ENCODE peak calls at places on chromosomes 3 and 15, in eight cellular contexts. B is body of pancreas, Z is NCI-H1092, K is left colon, A is nucleus accumbens, W is SK-N-SH, O is ELR, L is amniotic stem cell. I is an unnamed sample.

GRCh38 chr3:148727242-148727641 is 29.5 kb downstream of the AGTR1 start:
- DNase-seq in A (no peak), Z (peak; percentile 10), W (peak; percentile 66), O (peak; percentile 52), L (no peak), K (no peak), B (peak; percentile 70), I (no peak)

GRCh38 chr15:70091649-70092461 is 5.9 kb downstream of the TLE3 start:
- DNase-seq in L (no peak), B (no peak), K (no peak), Z (peak; percentile 65), W (peak; percentile 81), O (no peak), A (no peak), I (no peak)

GRCh38 chr15:73753250-73754130 is at the start of gene INSYN1:
- DNase-seq in W (peak; percentile 80), Z (no peak), L (no peak), A (no peak), B (peak; percentile 32), K (no peak), O (peak; percentile 18), I (no peak)

GRCh38 chr3:195187609-195188529 is 83.1 kb downstream of the XXYLT1 start:
- DNase-seq in L (peak; percentile 10), B (no peak), A (no peak), K (no peak), Z (no peak), W (no peak), O (no peak), I (no peak)

GRCh38 chr3:10753964-10754363 is 62.1 kb upstream of the SLC6A11 start:
- DNase-seq in Z (no peak), K (no peak), W (no peak), B (no peak), A (no peak), O (peak; percentile 46), L (no peak), I (no peak)

GRCh38 chr3:47096955-47097354 is 67.0 kb downstream of the SETD2 start:
- DNase-seq in L (no peak), W (no peak), K (no peak), B (no peak), Z (no peak), O (peak; percentile 82), A (no peak), I (peak; percentile 65)

GRCh38 chr3:37770938-37771918 is 90.5 kb upstream of the CTDSPL start:
- DNase-seq in A (no peak), Z (no peak), B (peak; percentile 61), O (no peak), L (no peak), W (peak; percentile 41), K (no peak), I (no peak)

GRCh38 chr3:173660645-173661299 is 263.2 kb downstream of the NLGN1 start:
- DNase-seq in Z (peak; percentile 6), A (no peak), W (no peak), L (no peak), B (no peak), O (peak; percentile 73), K (no peak), I (peak; percentile 35)

GRCh38 chr3:127815641-127816605 is 6.4 kb downstream of the MGLL start:
- DNase-seq in L (no peak), W (no peak), Z (no peak), K (peak; percentile 90), A (no peak), O (no peak), B (no peak), I (no peak)

GRCh38 chr15:71162309-71162708 is 47.0 kb downstream of the THSD4 start:
- DNase-seq in O (no peak), W (no peak), A (no peak), B (no peak), L (no peak), K (no peak), Z (no peak), I (no peak)

GRCh38 chr3:150635076-150635475 is 32.0 kb downstream of the SELENOT start:
- DNase-seq in B (no peak), Z (no peak), W (no peak), L (no peak), O (no peak), A (no peak), K (no peak), I (no peak)

GRCh38 chr15:58522865-58523264 is 91.1 kb downstream of the LIPC start:
- DNase-seq in O (no peak), K (no peak), Z (no peak), A (peak; percentile 50), L (no peak), B (no peak), W (no peak), I (no peak)

GRCh38 chr3:72187131-72187530 is 402.2 kb upstream of the PROK2 start:
- DNase-seq in L (no peak), A (no peak), O (no peak), K (no peak), W (no peak), B (no peak), Z (no peak), I (no peak)

GRCh38 chr3:106299300-106300098 is 430.7 kb upstream of the CBLB start:
- DNase-seq in W (no peak), A (no peak), L (no peak), B (no peak), Z (no peak), O (peak; percentile 48), K (no peak), I (peak; percentile 3)

GRCh38 chr15:47402829-47403228 is 314.5 kb upstream of the SEMA6D start:
- DNase-seq in L (no peak), W (no peak), B (no peak), O (no peak), A (no peak), Z (no peak), K (no peak), I (no peak)

GRCh38 chr3:26015752-26016151 is 225.9 kb downstream of the OXSM start:
- DNase-seq in L (no peak), Z (no peak), K (no peak), B (no peak), O (no peak), W (no peak), A (no peak), I (no peak)

GRCh38 chr15:48253186-48253585 is 47.1 kb downstream of the SLC12A1 start:
- DNase-seq in B (no peak), A (no peak), Z (no peak), L (no peak), O (no peak), W (no peak), K (no peak), I (no peak)